ENCODE peak calls at places on chromosome 5, in four cellular contexts. D, F, C and L are unnamed samples.

GRCh38 chr5:139685886-139686285 is 37.7 kb downstream of the CXXC5 start:
- DNase-seq in D (no peak), F (no peak), C (no peak), L (no peak)

GRCh38 chr5:17398439-17398838 is 99.6 kb upstream of the TAF11L2 start:
- DNase-seq in D (peak; percentile 97), F (peak; percentile 84), C (no peak), L (no peak)

GRCh38 chr5:95818181-95819147 is 4.1 kb downstream of the GLRX start:
- DNase-seq in D (no peak), F (no peak), C (no peak), L (no peak)

GRCh38 chr5:14534773-14535172 is 46.8 kb upstream of the OTULINL start:
- DNase-seq in D (no peak), F (no peak), C (no peak), L (no peak)

GRCh38 chr5:152462021-152462721 is 57.1 kb upstream of the NMUR2 start:
- DNase-seq in D (no peak), F (peak; percentile 7), C (no peak), L (no peak)

GRCh38 chr5:94197970-94198369 is 420.4 kb downstream of the KIAA0825 start:
- DNase-seq in D (no peak), F (no peak), C (no peak), L (no peak)

GRCh38 chr5:124662261-124662781 is 84.1 kb downstream of the ZNF608 start:
- DNase-seq in D (no peak), F (no peak), C (no peak), L (no peak)

GRCh38 chr5:172617817-172618216 is 23.2 kb upstream of the NEURL1B start:
- DNase-seq in D (no peak), F (no peak), C (peak; percentile 16), L (no peak)

GRCh38 chr5:135864503-135865443 is 30.3 kb downstream of the SLC25A48 start:
- DNase-seq in D (no peak), F (no peak), C (no peak), L (no peak)

GRCh38 chr5:14720236-14720923 is 55.9 kb downstream of the OTULIN start:
- DNase-seq in D (peak; percentile 76), F (peak; percentile 58), C (no peak), L (no peak)

GRCh38 chr5:141637266-141637692 is 482 bp downstream of the RELL2 start:
- DNase-seq in D (no peak), F (no peak), C (peak; percentile 35), L (no peak)

GRCh38 chr5:178387856-178388190 is 155.2 kb upstream of the PHYKPL start:
- DNase-seq in D (no peak), F (no peak), C (no peak), L (no peak)

GRCh38 chr5:74934949-74935751 is 69.0 kb upstream of the FAM169A start:
- DNase-seq in D (peak; percentile 50), F (peak; percentile 42), C (no peak), L (no peak)

GRCh38 chr5:172442592-172442991 is 11.7 kb downstream of the SH3PXD2B start:
- DNase-seq in D (peak; percentile 61), F (no peak), C (no peak), L (no peak)

GRCh38 chr5:73900566-73900965 is 274.6 kb downstream of the ARHGEF28 start:
- DNase-seq in D (no peak), F (no peak), C (no peak), L (no peak)

GRCh38 chr5:129852747-129853352 is 51.4 kb upstream of the CHSY3 start:
- DNase-seq in D (peak; percentile 55), F (peak; percentile 77), C (peak; percentile 62), L (peak; percentile 77)

GRCh38 chr5:144121577-144121976 is 48.9 kb downstream of the YIPF5 start:
- DNase-seq in D (peak; percentile 54), F (peak; percentile 13), C (no peak), L (no peak)

GRCh38 chr5:135129307-135129706 is 95.3 kb upstream of the PITX1 start:
- DNase-seq in D (no peak), F (no peak), C (no peak), L (no peak)

GRCh38 chr5:112668016-112668415 is 69.7 kb upstream of the APC start:
- DNase-seq in D (peak; percentile 7), F (no peak), C (no peak), L (no peak)

GRCh38 chr5:124613273-124613953 is 133.0 kb downstream of the ZNF608 start:
- DNase-seq in D (no peak), F (no peak), C (no peak), L (no peak)

GRCh38 chr5:150763023-150763793 is 4.4 kb upstream of the DCTN4 start:
- DNase-seq in D (peak; percentile 67), F (peak; percentile 97), C (peak; percentile 78), L (peak; percentile 47)

GRCh38 chr5:176806137-176806536 is 4.2 kb upstream of the UNC5A start:
- DNase-seq in D (peak; percentile 18), F (peak; percentile 38), C (no peak), L (no peak)

GRCh38 chr5:129511291-129511690 is 51.2 kb downstream of the ADAMTS19 start:
- DNase-seq in D (no peak), F (peak; percentile 35), C (no peak), L (no peak)

GRCh38 chr5:147445951-147446350 is 63.9 kb downstream of the DPYSL3 start:
- DNase-seq in D (no peak), F (no peak), C (no peak), L (no peak)

DNA sequence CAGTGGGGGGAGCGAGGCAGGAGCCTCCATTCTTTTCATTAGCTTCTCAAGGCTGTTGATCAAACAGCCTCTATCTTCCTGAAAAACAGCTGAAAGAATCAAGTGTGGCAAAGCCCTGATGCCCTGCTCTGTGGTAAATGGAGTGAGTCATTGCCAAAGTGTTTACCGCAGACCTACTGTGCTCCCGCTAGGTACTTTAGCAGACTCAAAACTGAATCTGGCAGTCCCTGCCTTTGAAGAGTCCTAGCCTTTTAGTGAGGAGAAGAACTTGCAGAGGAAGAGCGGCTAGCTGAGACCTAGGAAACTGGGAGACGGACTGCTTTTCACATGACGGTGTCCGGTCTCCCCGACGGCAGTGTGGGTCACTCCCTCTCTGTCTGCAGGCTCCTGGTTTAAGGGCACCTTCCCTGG is 3.3 kb downstream of the ANKRD33B start:
- DNase-seq in D (no peak), F (no peak), C (no peak), L (no peak)
- H3K4me3 ChIP-seq in D (no peak overlapping the region), F (no peak overlapping the region), C (peak overlapping the region; percentile 54), L (no peak overlapping the region)

GRCh38 chr5:137891849-137892248 is 2.6 kb downstream of the PKD2L2 start:
- DNase-seq in D (no peak), F (no peak), C (no peak), L (no peak)

GRCh38 chr5:137887831-137888230 is 1.4 kb upstream of the PKD2L2 start:
- DNase-seq in D (no peak), F (no peak), C (no peak), L (no peak)

GRCh38 chr5:137890850-137891249 is 1.6 kb downstream of the PKD2L2 start:
- DNase-seq in D (no peak), F (no peak), C (no peak), L (no peak)

GRCh38 chr5:137888875-137889759 is at the start of gene PKD2L2:
- DNase-seq in D (peak; percentile 64), F (peak; percentile 80), C (peak; percentile 84), L (peak; percentile 84)

DNA sequence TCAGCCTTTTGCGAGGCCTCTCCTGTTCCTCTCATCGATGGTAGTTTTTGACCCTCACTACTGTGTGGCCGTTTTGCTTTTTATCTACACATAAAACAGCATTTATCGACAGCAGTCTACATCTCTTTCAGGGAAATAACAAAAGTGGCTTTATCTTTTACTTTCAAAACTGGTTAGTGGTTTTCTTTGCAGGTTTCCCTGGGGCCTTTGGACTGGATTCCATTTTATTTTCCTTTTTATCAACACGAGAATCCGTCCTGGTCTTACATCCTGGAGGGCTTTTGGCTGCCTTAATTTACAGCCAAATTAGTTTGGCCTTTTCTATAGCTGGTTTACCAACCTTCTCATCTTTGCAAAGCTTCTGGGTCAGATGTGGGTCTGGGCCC is 775 bp upstream of the PKD2L2 start:
- DNase-seq in D (no peak), F (no peak), C (no peak), L (no peak)
- H3K4me3 ChIP-seq in D (no peak overlapping the region), F (peak overlapping the region; percentile 54), C (peak overlapping the region; percentile 27), L (peak overlapping the region; percentile 41)

DNA sequence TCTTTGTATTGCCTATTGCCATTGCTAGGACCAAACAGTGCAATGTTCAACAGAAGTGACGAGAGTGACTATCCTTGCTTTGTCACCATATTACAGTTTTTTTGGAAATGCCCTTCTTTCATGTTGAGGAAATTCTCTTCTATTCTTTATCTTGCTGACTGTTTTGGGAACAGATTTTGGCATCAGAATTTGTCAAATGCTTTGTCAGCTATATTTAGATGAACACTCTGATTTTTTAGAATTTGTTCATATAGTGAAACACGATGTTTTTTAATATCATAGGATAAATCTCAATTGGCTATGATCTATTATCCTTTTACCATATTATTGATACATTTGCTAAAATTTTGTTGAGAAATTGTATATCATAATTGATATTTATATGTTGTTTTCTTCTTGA is 31.4 kb downstream of the FBN2 start:
- DNase-seq in D (no peak), F (no peak), C (no peak), L (no peak)
- H3K4me3 ChIP-seq in D (no peak overlapping the region), F (no peak overlapping the region), C (no peak overlapping the region), L (no peak overlapping the region)

DNA sequence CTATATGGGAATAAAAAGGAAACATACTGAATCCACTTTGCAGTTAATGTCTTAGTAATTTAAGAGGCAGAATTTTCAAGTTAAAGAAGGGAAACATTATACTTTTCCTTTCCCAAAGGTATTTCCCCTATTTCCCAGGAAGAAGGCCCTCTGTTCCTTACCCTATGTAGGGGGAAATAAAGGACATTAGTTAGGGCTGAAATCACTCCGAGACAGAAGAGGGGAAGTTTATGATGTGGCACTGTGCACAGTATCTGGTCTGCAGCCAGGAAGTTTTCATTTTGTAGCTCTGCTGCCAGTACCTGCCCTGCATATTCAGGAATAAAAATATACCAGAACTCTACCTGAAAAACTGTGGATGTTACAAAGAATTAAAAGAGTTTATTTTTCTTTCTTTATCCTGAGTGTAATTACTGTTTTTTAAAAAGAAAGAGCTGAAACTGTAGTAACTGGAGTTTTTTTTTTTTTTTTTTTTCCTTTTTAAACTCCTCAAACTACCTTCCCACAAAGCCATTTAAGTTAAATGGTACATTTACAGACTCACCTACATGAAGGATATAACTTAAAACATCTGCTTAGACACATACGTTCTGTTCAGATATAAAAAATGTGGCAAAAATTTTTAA is 7.3 kb downstream of the MEF2C start:
- DNase-seq in D (no peak), F (peak; percentile 73), C (no peak), L (no peak)
- H3K4me3 ChIP-seq in D (no peak overlapping the region), F (no peak overlapping the region), C (no peak overlapping the region), L (peak overlapping the region; percentile 64)

GRCh38 chr5:71782393-71782770 is 63.3 kb downstream of the CARTPT start:
- DNase-seq in D (no peak), F (no peak), C (no peak), L (no peak)
- H3K4me3 ChIP-seq in D (no peak overlapping the region), F (no peak overlapping the region), C (no peak overlapping the region), L (no peak overlapping the region)

GRCh38 chr5:100899675-100900074 is 3.4 kb downstream of the ST8SIA4 start:
- DNase-seq in D (no peak), F (no peak), C (no peak), L (no peak)
- H3K4me3 ChIP-seq in D (no peak overlapping the region), F (peak overlapping the region; percentile 64), C (no peak overlapping the region), L (peak overlapping the region; percentile 41)

GRCh38 chr5:80124519-80124918 is 89.4 kb downstream of the THBS4 start:
- DNase-seq in D (no peak), F (no peak), C (no peak), L (no peak)

GRCh38 chr5:80125022-80125961 is 90.1 kb downstream of the THBS4 start:
- DNase-seq in D (no peak), F (no peak), C (no peak), L (no peak)

GRCh38 chr5:80127037-80127642 is 92.0 kb downstream of the THBS4 start:
- DNase-seq in D (no peak), F (peak; percentile 10), C (no peak), L (no peak)

GRCh38 chr5:80124111-80124510 is 89.0 kb downstream of the THBS4 start:
- DNase-seq in D (no peak), F (no peak), C (no peak), L (no peak)

GRCh38 chr5:80125962-80126480 is 90.9 kb downstream of the THBS4 start:
- DNase-seq in D (peak; percentile 48), F (peak; percentile 75), C (no peak), L (no peak)
- H3K4me3 ChIP-seq in D (no peak overlapping the region), F (no peak overlapping the region), C (no peak overlapping the region), L (no peak overlapping the region)